ENCODE peak calls at places on chromosomes 13 and 19, in ten cellular contexts. One of them, this sample, is unnamed.

GRCh38 chr19:39497850-39498261 is 891 bp upstream of the DLL3 start:
- DNase-seq in psoas muscle: no peak
- DNase-seq in NCI-H1930: peak
- DNase-seq in amniotic epithelial cell: peak
- DNase-seq in NCI-H345: peak
- DNase-seq in A172: no peak
- DNase-seq in foreskin keratinocyte: no peak
- DNase-seq in RPMI8226: peak
- DNase-seq in Ammon's horn: peak
- DNase-seq in T-helper 2 cell: no peak
- DNase-seq in this sample: no peak

GRCh38 chr19:54552913-54553310 is 20.7 kb upstream of the LILRA2 start:
- DNase-seq in psoas muscle: no peak
- DNase-seq in NCI-H1930: no peak
- DNase-seq in amniotic epithelial cell: no peak
- DNase-seq in NCI-H345: no peak
- DNase-seq in A172: no peak
- DNase-seq in foreskin keratinocyte: no peak
- DNase-seq in RPMI8226: no peak
- DNase-seq in Ammon's horn: no peak
- DNase-seq in T-helper 2 cell: no peak
- DNase-seq in this sample: no peak

GRCh38 chr19:14035706-14036105 is 4.1 kb downstream of the IL27RA start:
- DNase-seq in psoas muscle: no peak
- DNase-seq in NCI-H1930: no peak
- DNase-seq in amniotic epithelial cell: no peak
- DNase-seq in NCI-H345: no peak
- DNase-seq in A172: no peak
- DNase-seq in foreskin keratinocyte: no peak
- DNase-seq in RPMI8226: no peak
- DNase-seq in Ammon's horn: no peak
- DNase-seq in T-helper 2 cell: no peak
- DNase-seq in this sample: peak

GRCh38 chr13:35499131-35500051 is 22.9 kb upstream of the MAB21L1 start:
- DNase-seq in psoas muscle: no peak
- DNase-seq in NCI-H1930: peak
- DNase-seq in amniotic epithelial cell: no peak
- DNase-seq in NCI-H345: peak
- DNase-seq in A172: no peak
- DNase-seq in foreskin keratinocyte: no peak
- DNase-seq in RPMI8226: no peak
- DNase-seq in Ammon's horn: no peak
- DNase-seq in T-helper 2 cell: no peak
- DNase-seq in this sample: no peak

GRCh38 chr13:29716493-29716892 is 121.0 kb upstream of the SLC7A1 start:
- DNase-seq in psoas muscle: no peak
- DNase-seq in NCI-H1930: no peak
- DNase-seq in amniotic epithelial cell: no peak
- DNase-seq in NCI-H345: no peak
- DNase-seq in A172: no peak
- DNase-seq in foreskin keratinocyte: no peak
- DNase-seq in RPMI8226: no peak
- DNase-seq in Ammon's horn: no peak
- DNase-seq in T-helper 2 cell: no peak
- DNase-seq in this sample: no peak

GRCh38 chr13:79909664-79910063 is 428.7 kb downstream of the NDFIP2 start:
- DNase-seq in psoas muscle: no peak
- DNase-seq in NCI-H1930: no peak
- DNase-seq in amniotic epithelial cell: no peak
- DNase-seq in NCI-H345: no peak
- DNase-seq in A172: no peak
- DNase-seq in foreskin keratinocyte: no peak
- DNase-seq in RPMI8226: no peak
- DNase-seq in Ammon's horn: no peak
- DNase-seq in T-helper 2 cell: no peak
- DNase-seq in this sample: no peak

GRCh38 chr13:54424344-54424743 is 1395.7 kb downstream of the OLFM4 start:
- DNase-seq in psoas muscle: no peak
- DNase-seq in NCI-H1930: no peak
- DNase-seq in amniotic epithelial cell: no peak
- DNase-seq in NCI-H345: peak
- DNase-seq in A172: no peak
- DNase-seq in foreskin keratinocyte: no peak
- DNase-seq in RPMI8226: no peak
- DNase-seq in Ammon's horn: no peak
- DNase-seq in T-helper 2 cell: no peak
- DNase-seq in this sample: no peak

GRCh38 chr13:112992931-112993700 is 24.1 kb downstream of the MCF2L start:
- DNase-seq in psoas muscle: no peak
- DNase-seq in NCI-H1930: no peak
- DNase-seq in amniotic epithelial cell: no peak
- DNase-seq in NCI-H345: no peak
- DNase-seq in A172: no peak
- DNase-seq in foreskin keratinocyte: no peak
- DNase-seq in RPMI8226: no peak
- DNase-seq in Ammon's horn: no peak
- DNase-seq in T-helper 2 cell: no peak
- DNase-seq in this sample: no peak

GRCh38 chr19:16041571-16042386 is 34.5 kb upstream of the TPM4 start:
- DNase-seq in psoas muscle: peak
- DNase-seq in NCI-H1930: peak
- DNase-seq in amniotic epithelial cell: peak
- DNase-seq in NCI-H345: peak
- DNase-seq in A172: peak
- DNase-seq in foreskin keratinocyte: peak
- DNase-seq in RPMI8226: peak
- DNase-seq in Ammon's horn: peak
- DNase-seq in T-helper 2 cell: peak
- DNase-seq in this sample: no peak

GRCh38 chr13:23469901-23470525 is 36.5 kb upstream of the SACS start:
- DNase-seq in psoas muscle: no peak
- DNase-seq in NCI-H1930: no peak
- DNase-seq in amniotic epithelial cell: peak
- DNase-seq in NCI-H345: no peak
- DNase-seq in A172: peak
- DNase-seq in foreskin keratinocyte: no peak
- DNase-seq in RPMI8226: no peak
- DNase-seq in Ammon's horn: no peak
- DNase-seq in T-helper 2 cell: no peak
- DNase-seq in this sample: peak

GRCh38 chr13:91167706-91168459 is 179.6 kb upstream of the MIR17HG start:
- DNase-seq in psoas muscle: no peak
- DNase-seq in NCI-H1930: no peak
- DNase-seq in amniotic epithelial cell: no peak
- DNase-seq in NCI-H345: no peak
- DNase-seq in A172: no peak
- DNase-seq in foreskin keratinocyte: no peak
- DNase-seq in RPMI8226: no peak
- DNase-seq in Ammon's horn: no peak
- DNase-seq in T-helper 2 cell: no peak
- DNase-seq in this sample: no peak

GRCh38 chr19:48403606-48404005 is 10.1 kb downstream of the GRIN2D start:
- DNase-seq in psoas muscle: no peak
- DNase-seq in NCI-H1930: peak
- DNase-seq in amniotic epithelial cell: peak
- DNase-seq in NCI-H345: peak
- DNase-seq in A172: peak
- DNase-seq in foreskin keratinocyte: peak
- DNase-seq in RPMI8226: peak
- DNase-seq in Ammon's horn: peak
- DNase-seq in T-helper 2 cell: peak
- DNase-seq in this sample: no peak

This sample was measured in GM04503.